ENCODE peak calls at places on chromosomes 4 and X, in seven cellular contexts. One of them, this sample, is unnamed.

GRCh38 chr4:3160325-3160915 is 85.9 kb downstream of the HTT start:
- DNase-seq in NCI-H1436: no peak
- DNase-seq in activated CD8-positive, alpha-beta memory T cell treated with anti-CD3 and anti-CD28 coated beads, Interleukin-2, amount 10 ng/mL, durations not matched to agents 7 days and 5 days: no peak
- DNase-seq in COLO829: no peak
- DNase-seq in activated naive CD4-positive, alpha-beta T cell treated with anti-CD3 and anti-CD28 coated beads, Interleukin-2, amount 50 U/mL, for 72 hours: no peak
- DNase-seq in endothelial cell: no peak
- DNase-seq in lower leg skin: no peak
- DNase-seq in this sample: no peak

GRCh38 chr4:39285111-39285795 is 80.9 kb downstream of the RFC1 start:
- DNase-seq in NCI-H1436: no peak
- DNase-seq in COLO829: no peak
- DNase-seq in lower leg skin: no peak
- DNase-seq in activated naive CD4-positive, alpha-beta T cell treated with anti-CD3 and anti-CD28 coated beads, Interleukin-2, amount 50 U/mL, for 72 hours: no peak
- DNase-seq in endothelial cell: no peak
- DNase-seq in activated CD8-positive, alpha-beta memory T cell treated with anti-CD3 and anti-CD28 coated beads, Interleukin-2, amount 10 ng/mL, durations not matched to agents 7 days and 5 days: peak
- DNase-seq in this sample: no peak

GRCh38 chr4:175330236-175330635 is 412.1 kb downstream of the ADAM29 start:
- DNase-seq in endothelial cell: no peak
- DNase-seq in NCI-H1436: no peak
- DNase-seq in activated naive CD4-positive, alpha-beta T cell treated with anti-CD3 and anti-CD28 coated beads, Interleukin-2, amount 50 U/mL, for 72 hours: no peak
- DNase-seq in COLO829: no peak
- DNase-seq in activated CD8-positive, alpha-beta memory T cell treated with anti-CD3 and anti-CD28 coated beads, Interleukin-2, amount 10 ng/mL, durations not matched to agents 7 days and 5 days: no peak
- DNase-seq in lower leg skin: no peak
- DNase-seq in this sample: no peak

GRCh38 chr4:59412739-59413138 is 1787.4 kb upstream of the ADGRL3 start:
- DNase-seq in lower leg skin: no peak
- DNase-seq in activated CD8-positive, alpha-beta memory T cell treated with anti-CD3 and anti-CD28 coated beads, Interleukin-2, amount 10 ng/mL, durations not matched to agents 7 days and 5 days: no peak
- DNase-seq in activated naive CD4-positive, alpha-beta T cell treated with anti-CD3 and anti-CD28 coated beads, Interleukin-2, amount 50 U/mL, for 72 hours: no peak
- DNase-seq in endothelial cell: no peak
- DNase-seq in COLO829: peak
- DNase-seq in NCI-H1436: no peak
- DNase-seq in this sample: no peak

GRCh38 chr4:164803702-164804101 is 49.8 kb downstream of the SMIM31 start:
- DNase-seq in lower leg skin: no peak
- DNase-seq in activated naive CD4-positive, alpha-beta T cell treated with anti-CD3 and anti-CD28 coated beads, Interleukin-2, amount 50 U/mL, for 72 hours: no peak
- DNase-seq in COLO829: no peak
- DNase-seq in activated CD8-positive, alpha-beta memory T cell treated with anti-CD3 and anti-CD28 coated beads, Interleukin-2, amount 10 ng/mL, durations not matched to agents 7 days and 5 days: no peak
- DNase-seq in endothelial cell: no peak
- DNase-seq in NCI-H1436: no peak
- DNase-seq in this sample: no peak

GRCh38 chrX:46929439-46930018 is 17.3 kb downstream of the JADE3 start:
- DNase-seq in NCI-H1436: no peak
- DNase-seq in lower leg skin: no peak
- DNase-seq in COLO829: no peak
- DNase-seq in endothelial cell: no peak
- DNase-seq in activated naive CD4-positive, alpha-beta T cell treated with anti-CD3 and anti-CD28 coated beads, Interleukin-2, amount 50 U/mL, for 72 hours: no peak
- DNase-seq in activated CD8-positive, alpha-beta memory T cell treated with anti-CD3 and anti-CD28 coated beads, Interleukin-2, amount 10 ng/mL, durations not matched to agents 7 days and 5 days: no peak
- DNase-seq in this sample: no peak

GRCh38 chr4:94304365-94304971 is 38.2 kb downstream of the HPGDS start:
- DNase-seq in endothelial cell: peak
- DNase-seq in lower leg skin: no peak
- DNase-seq in NCI-H1436: no peak
- DNase-seq in activated naive CD4-positive, alpha-beta T cell treated with anti-CD3 and anti-CD28 coated beads, Interleukin-2, amount 50 U/mL, for 72 hours: peak
- DNase-seq in activated CD8-positive, alpha-beta memory T cell treated with anti-CD3 and anti-CD28 coated beads, Interleukin-2, amount 10 ng/mL, durations not matched to agents 7 days and 5 days: no peak
- DNase-seq in COLO829: peak
- DNase-seq in this sample: peak

GRCh38 chr4:125187221-125187620 is 127.5 kb upstream of the FAT4 start:
- DNase-seq in lower leg skin: no peak
- DNase-seq in NCI-H1436: no peak
- DNase-seq in activated CD8-positive, alpha-beta memory T cell treated with anti-CD3 and anti-CD28 coated beads, Interleukin-2, amount 10 ng/mL, durations not matched to agents 7 days and 5 days: no peak
- DNase-seq in endothelial cell: no peak
- DNase-seq in COLO829: no peak
- DNase-seq in activated naive CD4-positive, alpha-beta T cell treated with anti-CD3 and anti-CD28 coated beads, Interleukin-2, amount 50 U/mL, for 72 hours: no peak
- DNase-seq in this sample: no peak

GRCh38 chr4:170827562-170828260 is 738.0 kb upstream of the AADAT start:
- DNase-seq in endothelial cell: no peak
- DNase-seq in NCI-H1436: no peak
- DNase-seq in COLO829: no peak
- DNase-seq in activated CD8-positive, alpha-beta memory T cell treated with anti-CD3 and anti-CD28 coated beads, Interleukin-2, amount 10 ng/mL, durations not matched to agents 7 days and 5 days: no peak
- DNase-seq in activated naive CD4-positive, alpha-beta T cell treated with anti-CD3 and anti-CD28 coated beads, Interleukin-2, amount 50 U/mL, for 72 hours: no peak
- DNase-seq in lower leg skin: no peak
- DNase-seq in this sample: no peak

GRCh38 chr4:151678048-151678853 is 82.6 kb downstream of the GATB start:
- DNase-seq in activated naive CD4-positive, alpha-beta T cell treated with anti-CD3 and anti-CD28 coated beads, Interleukin-2, amount 50 U/mL, for 72 hours: no peak
- DNase-seq in endothelial cell: no peak
- DNase-seq in lower leg skin: no peak
- DNase-seq in activated CD8-positive, alpha-beta memory T cell treated with anti-CD3 and anti-CD28 coated beads, Interleukin-2, amount 10 ng/mL, durations not matched to agents 7 days and 5 days: no peak
- DNase-seq in COLO829: no peak
- DNase-seq in NCI-H1436: peak
- DNase-seq in this sample: no peak

GRCh38 chr4:164109517-164109916 is 615.0 kb downstream of the TMA16 start:
- DNase-seq in COLO829: no peak
- DNase-seq in activated naive CD4-positive, alpha-beta T cell treated with anti-CD3 and anti-CD28 coated beads, Interleukin-2, amount 50 U/mL, for 72 hours: no peak
- DNase-seq in endothelial cell: no peak
- DNase-seq in activated CD8-positive, alpha-beta memory T cell treated with anti-CD3 and anti-CD28 coated beads, Interleukin-2, amount 10 ng/mL, durations not matched to agents 7 days and 5 days: no peak
- DNase-seq in lower leg skin: no peak
- DNase-seq in NCI-H1436: no peak
- DNase-seq in this sample: no peak

GRCh38 chrX:120499301-120500097 is 30.4 kb upstream of the LAMP2 start:
- DNase-seq in endothelial cell: no peak
- DNase-seq in activated CD8-positive, alpha-beta memory T cell treated with anti-CD3 and anti-CD28 coated beads, Interleukin-2, amount 10 ng/mL, durations not matched to agents 7 days and 5 days: no peak
- DNase-seq in lower leg skin: no peak
- DNase-seq in COLO829: no peak
- DNase-seq in NCI-H1436: no peak
- DNase-seq in activated naive CD4-positive, alpha-beta T cell treated with anti-CD3 and anti-CD28 coated beads, Interleukin-2, amount 50 U/mL, for 72 hours: no peak
- DNase-seq in this sample: no peak

GRCh38 chr4:180852743-180853142 is 1390.5 kb upstream of the TENM3 start:
- DNase-seq in COLO829: no peak
- DNase-seq in endothelial cell: no peak
- DNase-seq in activated CD8-positive, alpha-beta memory T cell treated with anti-CD3 and anti-CD28 coated beads, Interleukin-2, amount 10 ng/mL, durations not matched to agents 7 days and 5 days: no peak
- DNase-seq in lower leg skin: no peak
- DNase-seq in NCI-H1436: no peak
- DNase-seq in activated naive CD4-positive, alpha-beta T cell treated with anti-CD3 and anti-CD28 coated beads, Interleukin-2, amount 50 U/mL, for 72 hours: no peak
- DNase-seq in this sample: no peak

GRCh38 chr4:73836373-73837269 is at the start of gene CXCL6:
- DNase-seq in lower leg skin: no peak
- DNase-seq in activated CD8-positive, alpha-beta memory T cell treated with anti-CD3 and anti-CD28 coated beads, Interleukin-2, amount 10 ng/mL, durations not matched to agents 7 days and 5 days: no peak
- DNase-seq in endothelial cell: peak
- DNase-seq in COLO829: no peak
- DNase-seq in activated naive CD4-positive, alpha-beta T cell treated with anti-CD3 and anti-CD28 coated beads, Interleukin-2, amount 50 U/mL, for 72 hours: no peak
- DNase-seq in NCI-H1436: no peak
- DNase-seq in this sample: no peak

GRCh38 chrX:70470850-70471289 is 26.2 kb downstream of the DLG3 start:
- DNase-seq in endothelial cell: no peak
- DNase-seq in lower leg skin: no peak
- DNase-seq in COLO829: no peak
- DNase-seq in NCI-H1436: no peak
- DNase-seq in activated naive CD4-positive, alpha-beta T cell treated with anti-CD3 and anti-CD28 coated beads, Interleukin-2, amount 50 U/mL, for 72 hours: no peak
- DNase-seq in activated CD8-positive, alpha-beta memory T cell treated with anti-CD3 and anti-CD28 coated beads, Interleukin-2, amount 10 ng/mL, durations not matched to agents 7 days and 5 days: no peak
- DNase-seq in this sample: no peak

GRCh38 chr4:128298852-128299251 is 11.2 kb upstream of the PGRMC2 start:
- DNase-seq in activated naive CD4-positive, alpha-beta T cell treated with anti-CD3 and anti-CD28 coated beads, Interleukin-2, amount 50 U/mL, for 72 hours: no peak
- DNase-seq in NCI-H1436: no peak
- DNase-seq in lower leg skin: no peak
- DNase-seq in COLO829: no peak
- DNase-seq in activated CD8-positive, alpha-beta memory T cell treated with anti-CD3 and anti-CD28 coated beads, Interleukin-2, amount 10 ng/mL, durations not matched to agents 7 days and 5 days: no peak
- DNase-seq in endothelial cell: no peak
- DNase-seq in this sample: no peak

GRCh38 chr4:174244441-174244840 is 39.0 kb downstream of the FBXO8 start:
- DNase-seq in lower leg skin: no peak
- DNase-seq in COLO829: no peak
- DNase-seq in NCI-H1436: no peak
- DNase-seq in activated naive CD4-positive, alpha-beta T cell treated with anti-CD3 and anti-CD28 coated beads, Interleukin-2, amount 50 U/mL, for 72 hours: no peak
- DNase-seq in endothelial cell: no peak
- DNase-seq in activated CD8-positive, alpha-beta memory T cell treated with anti-CD3 and anti-CD28 coated beads, Interleukin-2, amount 10 ng/mL, durations not matched to agents 7 days and 5 days: no peak
- DNase-seq in this sample: no peak

GRCh38 chr4:167196386-167196785 is 37.9 kb downstream of the SPOCK3 start:
- DNase-seq in activated naive CD4-positive, alpha-beta T cell treated with anti-CD3 and anti-CD28 coated beads, Interleukin-2, amount 50 U/mL, for 72 hours: no peak
- DNase-seq in NCI-H1436: no peak
- DNase-seq in COLO829: no peak
- DNase-seq in activated CD8-positive, alpha-beta memory T cell treated with anti-CD3 and anti-CD28 coated beads, Interleukin-2, amount 10 ng/mL, durations not matched to agents 7 days and 5 days: no peak
- DNase-seq in endothelial cell: no peak
- DNase-seq in lower leg skin: no peak
- DNase-seq in this sample: no peak

GRCh38 chr4:185534850-185535761 is at the start of gene PDLIM3:
- DNase-seq in COLO829: peak
- DNase-seq in NCI-H1436: peak
- DNase-seq in activated CD8-positive, alpha-beta memory T cell treated with anti-CD3 and anti-CD28 coated beads, Interleukin-2, amount 10 ng/mL, durations not matched to agents 7 days and 5 days: no peak
- DNase-seq in endothelial cell: peak
- DNase-seq in lower leg skin: no peak
- DNase-seq in activated naive CD4-positive, alpha-beta T cell treated with anti-CD3 and anti-CD28 coated beads, Interleukin-2, amount 50 U/mL, for 72 hours: peak
- DNase-seq in this sample: peak

GRCh38 chr4:2172627-2173231 is 69.2 kb downstream of the HAUS3 start:
- DNase-seq in lower leg skin: no peak
- DNase-seq in COLO829: no peak
- DNase-seq in activated naive CD4-positive, alpha-beta T cell treated with anti-CD3 and anti-CD28 coated beads, Interleukin-2, amount 50 U/mL, for 72 hours: no peak
- DNase-seq in activated CD8-positive, alpha-beta memory T cell treated with anti-CD3 and anti-CD28 coated beads, Interleukin-2, amount 10 ng/mL, durations not matched to agents 7 days and 5 days: no peak
- DNase-seq in NCI-H1436: no peak
- DNase-seq in endothelial cell: no peak
- DNase-seq in this sample: no peak

GRCh38 chr4:128649575-128650205 is 159.8 kb upstream of the JADE1 start:
- DNase-seq in COLO829: no peak
- DNase-seq in activated CD8-positive, alpha-beta memory T cell treated with anti-CD3 and anti-CD28 coated beads, Interleukin-2, amount 10 ng/mL, durations not matched to agents 7 days and 5 days: no peak
- DNase-seq in endothelial cell: no peak
- DNase-seq in NCI-H1436: no peak
- DNase-seq in lower leg skin: no peak
- DNase-seq in activated naive CD4-positive, alpha-beta T cell treated with anti-CD3 and anti-CD28 coated beads, Interleukin-2, amount 50 U/mL, for 72 hours: no peak
- DNase-seq in this sample: no peak

GRCh38 chr4:103994059-103994458 is 274.3 kb upstream of the TACR3 start:
- DNase-seq in endothelial cell: no peak
- DNase-seq in activated CD8-positive, alpha-beta memory T cell treated with anti-CD3 and anti-CD28 coated beads, Interleukin-2, amount 10 ng/mL, durations not matched to agents 7 days and 5 days: no peak
- DNase-seq in COLO829: peak
- DNase-seq in activated naive CD4-positive, alpha-beta T cell treated with anti-CD3 and anti-CD28 coated beads, Interleukin-2, amount 50 U/mL, for 72 hours: no peak
- DNase-seq in NCI-H1436: no peak
- DNase-seq in lower leg skin: no peak
- DNase-seq in this sample: no peak

GRCh38 chrX:67523932-67524331 is 19.9 kb upstream of the AR start:
- DNase-seq in activated CD8-positive, alpha-beta memory T cell treated with anti-CD3 and anti-CD28 coated beads, Interleukin-2, amount 10 ng/mL, durations not matched to agents 7 days and 5 days: no peak
- DNase-seq in activated naive CD4-positive, alpha-beta T cell treated with anti-CD3 and anti-CD28 coated beads, Interleukin-2, amount 50 U/mL, for 72 hours: no peak
- DNase-seq in lower leg skin: no peak
- DNase-seq in endothelial cell: no peak
- DNase-seq in COLO829: no peak
- DNase-seq in NCI-H1436: no peak
- DNase-seq in this sample: no peak

GRCh38 chr4:148116264-148116663 is 325.9 kb downstream of the NR3C2 start:
- DNase-seq in lower leg skin: no peak
- DNase-seq in activated CD8-positive, alpha-beta memory T cell treated with anti-CD3 and anti-CD28 coated beads, Interleukin-2, amount 10 ng/mL, durations not matched to agents 7 days and 5 days: no peak
- DNase-seq in NCI-H1436: no peak
- DNase-seq in activated naive CD4-positive, alpha-beta T cell treated with anti-CD3 and anti-CD28 coated beads, Interleukin-2, amount 50 U/mL, for 72 hours: no peak
- DNase-seq in COLO829: peak
- DNase-seq in endothelial cell: no peak
- DNase-seq in this sample: no peak

GRCh38 chr4:135368826-135369225 is 1167.2 kb upstream of the PABPC4L start:
- DNase-seq in lower leg skin: no peak
- DNase-seq in endothelial cell: no peak
- DNase-seq in activated CD8-positive, alpha-beta memory T cell treated with anti-CD3 and anti-CD28 coated beads, Interleukin-2, amount 10 ng/mL, durations not matched to agents 7 days and 5 days: no peak
- DNase-seq in activated naive CD4-positive, alpha-beta T cell treated with anti-CD3 and anti-CD28 coated beads, Interleukin-2, amount 50 U/mL, for 72 hours: no peak
- DNase-seq in COLO829: no peak
- DNase-seq in NCI-H1436: no peak
- DNase-seq in this sample: no peak

GRCh38 chr4:101337688-101338087 is 9.6 kb downstream of the PPP3CA start:
- DNase-seq in COLO829: no peak
- DNase-seq in endothelial cell: no peak
- DNase-seq in activated naive CD4-positive, alpha-beta T cell treated with anti-CD3 and anti-CD28 coated beads, Interleukin-2, amount 50 U/mL, for 72 hours: no peak
- DNase-seq in lower leg skin: no peak
- DNase-seq in activated CD8-positive, alpha-beta memory T cell treated with anti-CD3 and anti-CD28 coated beads, Interleukin-2, amount 10 ng/mL, durations not matched to agents 7 days and 5 days: no peak
- DNase-seq in NCI-H1436: no peak
- DNase-seq in this sample: no peak

GRCh38 chr4:105651879-105652640 is 56.4 kb downstream of the INTS12 start:
- DNase-seq in activated naive CD4-positive, alpha-beta T cell treated with anti-CD3 and anti-CD28 coated beads, Interleukin-2, amount 50 U/mL, for 72 hours: no peak
- DNase-seq in activated CD8-positive, alpha-beta memory T cell treated with anti-CD3 and anti-CD28 coated beads, Interleukin-2, amount 10 ng/mL, durations not matched to agents 7 days and 5 days: no peak
- DNase-seq in NCI-H1436: no peak
- DNase-seq in endothelial cell: no peak
- DNase-seq in lower leg skin: no peak
- DNase-seq in COLO829: no peak
- DNase-seq in this sample: no peak

GRCh38 chr4:2762048-2762447 is 5.9 kb upstream of the TNIP2 start:
- DNase-seq in lower leg skin: no peak
- DNase-seq in NCI-H1436: no peak
- DNase-seq in COLO829: no peak
- DNase-seq in activated CD8-positive, alpha-beta memory T cell treated with anti-CD3 and anti-CD28 coated beads, Interleukin-2, amount 10 ng/mL, durations not matched to agents 7 days and 5 days: no peak
- DNase-seq in activated naive CD4-positive, alpha-beta T cell treated with anti-CD3 and anti-CD28 coated beads, Interleukin-2, amount 50 U/mL, for 72 hours: no peak
- DNase-seq in endothelial cell: no peak
- DNase-seq in this sample: no peak

This sample was measured in NCI-H1930.